ENCODE peak calls at places on chromosomes 5 and 9, in seven cellular contexts. One of them, this sample, is unnamed.

GRCh38 chr9:136024286-136024685 is 63.1 kb upstream of the UBAC1 start:
- DNase-seq in lung: no peak
- DNase-seq in left ventricle myocardium inferior: no peak
- DNase-seq in neural progenitor cell: no peak
- DNase-seq in iPS DF 6.9: no peak
- DNase-seq in transverse colon: no peak
- DNase-seq in adrenal gland: no peak
- DNase-seq in this sample: peak; percentile 11

GRCh38 chr5:83595217-83595616 is 123.7 kb downstream of the VCAN start:
- DNase-seq in lung: no peak
- DNase-seq in left ventricle myocardium inferior: no peak
- DNase-seq in neural progenitor cell: no peak
- DNase-seq in iPS DF 6.9: no peak
- DNase-seq in transverse colon: no peak
- DNase-seq in adrenal gland: no peak
- DNase-seq in this sample: no peak

GRCh38 chr9:116549061-116549664 is 137.9 kb upstream of the TRIM32 start:
- DNase-seq in lung: peak; percentile 68
- DNase-seq in left ventricle myocardium inferior: peak; percentile 78
- DNase-seq in neural progenitor cell: no peak
- DNase-seq in iPS DF 6.9: no peak
- DNase-seq in transverse colon: peak; percentile 61
- DNase-seq in adrenal gland: peak; percentile 94
- DNase-seq in this sample: peak; percentile 85

GRCh38 chr9:114363424-114363823 is 24.4 kb downstream of the AKNA start:
- DNase-seq in lung: no peak
- DNase-seq in left ventricle myocardium inferior: no peak
- DNase-seq in neural progenitor cell: no peak
- DNase-seq in iPS DF 6.9: no peak
- DNase-seq in transverse colon: no peak
- DNase-seq in adrenal gland: no peak
- DNase-seq in this sample: no peak

GRCh38 chr9:134390537-134390936 is 64.3 kb downstream of the RXRA start:
- DNase-seq in lung: no peak
- DNase-seq in left ventricle myocardium inferior: no peak
- DNase-seq in neural progenitor cell: no peak
- DNase-seq in iPS DF 6.9: no peak
- DNase-seq in transverse colon: no peak
- DNase-seq in adrenal gland: no peak
- DNase-seq in this sample: no peak

GRCh38 chr9:12801663-12802062 is 26.8 kb downstream of the LURAP1L start:
- DNase-seq in lung: no peak
- DNase-seq in left ventricle myocardium inferior: no peak
- DNase-seq in neural progenitor cell: no peak
- DNase-seq in iPS DF 6.9: no peak
- DNase-seq in transverse colon: no peak
- DNase-seq in adrenal gland: no peak
- DNase-seq in this sample: no peak

GRCh38 chr9:131658753-131659129 is 81.1 kb downstream of the RAPGEF1 start:
- DNase-seq in lung: no peak
- DNase-seq in left ventricle myocardium inferior: no peak
- DNase-seq in neural progenitor cell: no peak
- DNase-seq in iPS DF 6.9: no peak
- DNase-seq in transverse colon: no peak
- DNase-seq in adrenal gland: no peak
- DNase-seq in this sample: no peak

GRCh38 chr9:93093449-93094293 is 2.3 kb upstream of the CARD19 start:
- DNase-seq in lung: no peak
- DNase-seq in left ventricle myocardium inferior: no peak
- DNase-seq in neural progenitor cell: no peak
- DNase-seq in iPS DF 6.9: no peak
- DNase-seq in transverse colon: peak; percentile 42
- DNase-seq in adrenal gland: peak; percentile 64
- DNase-seq in this sample: no peak

GRCh38 chr9:77532607-77533006 is 115.5 kb downstream of the GNA14 start:
- DNase-seq in lung: no peak
- DNase-seq in left ventricle myocardium inferior: no peak
- DNase-seq in neural progenitor cell: no peak
- DNase-seq in iPS DF 6.9: no peak
- DNase-seq in transverse colon: no peak
- DNase-seq in adrenal gland: no peak
- DNase-seq in this sample: no peak

GRCh38 chr9:93128011-93128714 is 5.9 kb downstream of the NINJ1 start:
- DNase-seq in lung: no peak
- DNase-seq in left ventricle myocardium inferior: no peak
- DNase-seq in neural progenitor cell: no peak
- DNase-seq in iPS DF 6.9: no peak
- DNase-seq in transverse colon: no peak
- DNase-seq in adrenal gland: no peak
- DNase-seq in this sample: peak; percentile 15

GRCh38 chr5:158522001-158522400 is 577.7 kb downstream of the EBF1 start:
- DNase-seq in lung: no peak
- DNase-seq in left ventricle myocardium inferior: no peak
- DNase-seq in neural progenitor cell: no peak
- DNase-seq in iPS DF 6.9: no peak
- DNase-seq in transverse colon: no peak
- DNase-seq in adrenal gland: no peak
- DNase-seq in this sample: no peak

GRCh38 chr5:180830253-180831138 is 27.9 kb upstream of the MGAT1 start:
- DNase-seq in lung: peak; percentile 78
- DNase-seq in left ventricle myocardium inferior: peak; percentile 74
- DNase-seq in neural progenitor cell: no peak
- DNase-seq in iPS DF 6.9: no peak
- DNase-seq in transverse colon: peak; percentile 85
- DNase-seq in adrenal gland: peak; percentile 88
- DNase-seq in this sample: peak; percentile 63

GRCh38 chr9:671997-672396 is 169.5 kb upstream of the DMRT1 start:
- DNase-seq in lung: no peak
- DNase-seq in left ventricle myocardium inferior: no peak
- DNase-seq in neural progenitor cell: no peak
- DNase-seq in iPS DF 6.9: no peak
- DNase-seq in transverse colon: no peak
- DNase-seq in adrenal gland: no peak
- DNase-seq in this sample: no peak

GRCh38 chr9:6525326-6526040 is 112.5 kb downstream of the UHRF2 start:
- DNase-seq in lung: no peak
- DNase-seq in left ventricle myocardium inferior: no peak
- DNase-seq in neural progenitor cell: no peak
- DNase-seq in iPS DF 6.9: no peak
- DNase-seq in transverse colon: no peak
- DNase-seq in adrenal gland: no peak
- DNase-seq in this sample: no peak

GRCh38 chr9:33222031-33222430 is 17.9 kb upstream of the SPINK4 start:
- DNase-seq in lung: no peak
- DNase-seq in left ventricle myocardium inferior: no peak
- DNase-seq in neural progenitor cell: no peak
- DNase-seq in iPS DF 6.9: no peak
- DNase-seq in transverse colon: no peak
- DNase-seq in adrenal gland: no peak
- DNase-seq in this sample: no peak

GRCh38 chr5:172979778-172980177 is 3.8 kb upstream of the ATP6V0E1 start:
- DNase-seq in lung: no peak
- DNase-seq in left ventricle myocardium inferior: no peak
- DNase-seq in neural progenitor cell: no peak
- DNase-seq in iPS DF 6.9: no peak
- DNase-seq in transverse colon: no peak
- DNase-seq in adrenal gland: no peak
- DNase-seq in this sample: no peak

GRCh38 chr5:172981931-172982330 is 1.6 kb upstream of the ATP6V0E1 start:
- DNase-seq in lung: no peak
- DNase-seq in left ventricle myocardium inferior: no peak
- DNase-seq in neural progenitor cell: no peak
- DNase-seq in iPS DF 6.9: no peak
- DNase-seq in transverse colon: no peak
- DNase-seq in adrenal gland: no peak
- DNase-seq in this sample: no peak

GRCh38 chr5:172984244-172984953 is 828 bp downstream of the ATP6V0E1 start:
- DNase-seq in lung: peak; percentile 72
- DNase-seq in left ventricle myocardium inferior: peak; percentile 50
- DNase-seq in neural progenitor cell: peak; percentile 86
- DNase-seq in iPS DF 6.9: no peak
- DNase-seq in transverse colon: peak; percentile 74
- DNase-seq in adrenal gland: peak; percentile 92
- DNase-seq in this sample: peak; percentile 81

GRCh38 chr5:172985596-172985995 is 2.0 kb downstream of the ATP6V0E1 start:
- DNase-seq in lung: no peak
- DNase-seq in left ventricle myocardium inferior: no peak
- DNase-seq in neural progenitor cell: no peak
- DNase-seq in iPS DF 6.9: no peak
- DNase-seq in transverse colon: no peak
- DNase-seq in adrenal gland: no peak
- DNase-seq in this sample: no peak

DNA sequence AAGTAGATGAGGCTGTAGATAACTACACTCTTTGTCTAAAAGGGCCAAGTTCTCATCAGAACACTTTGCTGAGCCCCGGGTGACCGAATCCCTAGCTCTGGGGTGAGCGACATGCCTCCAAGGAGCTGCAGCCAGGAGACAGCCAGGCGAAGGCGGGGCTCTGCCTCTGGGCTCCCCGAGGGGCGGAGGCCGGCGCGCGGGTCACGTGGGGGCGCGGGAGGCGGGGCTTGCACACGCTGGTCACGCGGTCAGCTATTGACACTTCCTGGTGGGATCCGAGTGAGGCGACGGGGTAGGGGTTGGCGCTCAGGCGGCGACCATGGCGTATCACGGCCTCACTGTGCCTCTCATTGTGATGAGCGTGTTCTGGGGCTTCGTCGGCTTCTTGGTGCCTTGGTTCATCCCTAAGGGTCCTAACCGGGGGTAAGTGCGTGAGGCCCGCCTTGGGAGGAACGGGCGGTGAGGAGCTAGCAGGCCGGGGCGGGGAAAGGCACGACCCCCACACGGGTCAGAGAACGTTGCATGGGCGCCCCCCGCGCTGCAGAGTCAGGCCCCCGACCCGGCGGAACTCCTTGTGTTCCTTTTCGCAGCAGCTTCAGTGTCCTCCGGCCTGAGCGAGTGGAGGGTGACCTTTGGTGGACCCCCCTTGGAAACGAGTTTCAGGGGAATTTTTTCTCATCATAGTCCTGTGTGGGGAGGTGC is at the start of gene ATP6V0E1:
- DNase-seq in lung: peak; percentile 96
- DNase-seq in left ventricle myocardium inferior: peak; percentile 96
- DNase-seq in neural progenitor cell: peak; percentile 96
- DNase-seq in iPS DF 6.9: peak; percentile 85
- DNase-seq in transverse colon: peak; percentile 98
- DNase-seq in adrenal gland: peak; percentile 98
- DNase-seq in this sample: peak; percentile 95
- H3K4me3 ChIP-seq in lung: peak within 1 kb of the TSS; percentile 68
- H3K4me3 ChIP-seq in left ventricle myocardium inferior: peak within 1 kb of the TSS; percentile 93
- H3K4me3 ChIP-seq in neural progenitor cell: peak within 1 kb of the TSS; percentile 81
- H3K4me3 ChIP-seq in iPS DF 6.9: peak within 1 kb of the TSS; percentile 95
- H3K4me3 ChIP-seq in transverse colon: peak within 1 kb of the TSS; percentile 72
- H3K4me3 ChIP-seq in adrenal gland: peak within 1 kb of the TSS; percentile 68
- H3K4me3 ChIP-seq in this sample: peak within 1 kb of the TSS; percentile 85

DNA sequence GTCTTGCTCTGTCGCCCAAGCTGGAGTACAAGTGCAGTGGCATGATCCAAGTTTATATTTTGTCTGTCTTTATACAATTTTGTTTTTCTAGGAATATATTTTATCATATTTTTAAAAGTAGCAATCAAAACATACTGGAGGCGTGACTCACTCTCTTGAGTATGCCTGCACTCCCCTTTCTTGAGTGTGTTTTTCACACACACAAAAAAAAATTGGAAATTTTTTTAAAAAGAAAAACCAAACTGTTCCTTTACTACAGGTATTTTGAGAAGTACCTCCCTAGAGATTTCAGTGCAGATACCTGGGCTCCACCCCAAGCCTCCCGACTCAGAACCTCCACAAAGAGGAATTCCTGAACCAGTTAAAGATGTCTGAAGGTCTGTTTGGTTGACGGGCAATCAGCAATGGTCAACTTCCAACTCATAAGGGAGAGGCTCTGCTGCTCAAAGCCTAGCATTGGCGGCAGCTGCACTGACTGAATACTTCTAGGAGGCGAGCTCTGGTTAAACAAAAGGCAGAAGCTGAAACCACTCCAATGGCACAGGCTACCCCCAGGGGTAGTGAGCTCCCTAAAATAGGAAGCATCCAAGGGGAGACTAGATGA is 27.4 kb downstream of the PDE6A start:
- DNase-seq in lung: no peak
- DNase-seq in left ventricle myocardium inferior: no peak
- DNase-seq in neural progenitor cell: no peak
- DNase-seq in iPS DF 6.9: no peak
- DNase-seq in transverse colon: no peak
- DNase-seq in adrenal gland: no peak
- DNase-seq in this sample: no peak
- H3K27ac ChIP-seq in lung: no peak overlapping the region
- H3K27ac ChIP-seq in left ventricle myocardium inferior: no peak overlapping the region
- H3K27ac ChIP-seq in neural progenitor cell: no peak overlapping the region
- H3K27ac ChIP-seq in iPS DF 6.9: no peak overlapping the region
- H3K27ac ChIP-seq in transverse colon: no peak overlapping the region
- H3K27ac ChIP-seq in adrenal gland: no peak overlapping the region
- H3K27ac ChIP-seq in this sample: no peak overlapping the region

GRCh38 chr9:37897665-37898064 is 6.3 kb downstream of the SLC25A51 start:
- DNase-seq in lung: no peak
- DNase-seq in left ventricle myocardium inferior: no peak
- DNase-seq in neural progenitor cell: no peak
- DNase-seq in iPS DF 6.9: no peak
- DNase-seq in transverse colon: no peak
- DNase-seq in adrenal gland: no peak
- DNase-seq in this sample: no peak

DNA sequence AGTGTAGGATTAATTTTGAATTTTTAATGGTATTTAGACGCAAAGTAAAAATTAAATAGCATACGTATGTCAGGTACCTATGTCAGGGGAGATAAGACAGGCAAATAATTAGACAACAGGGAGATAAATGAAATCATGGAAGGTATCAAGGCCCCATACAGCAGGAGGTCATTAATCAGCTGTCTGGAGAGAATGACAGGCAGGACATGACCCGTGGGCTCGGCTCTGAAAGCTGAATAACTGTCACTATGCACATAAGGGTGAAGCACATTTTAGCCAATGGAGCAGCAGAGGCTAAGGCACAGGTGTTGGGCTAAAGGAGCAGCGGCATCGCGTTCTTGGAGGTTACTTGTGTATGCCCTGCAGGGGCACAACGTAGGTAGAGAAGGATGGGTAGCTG is 11.9 kb downstream of the SLC25A51 start:
- DNase-seq in lung: no peak
- DNase-seq in left ventricle myocardium inferior: no peak
- DNase-seq in neural progenitor cell: no peak
- DNase-seq in iPS DF 6.9: no peak
- DNase-seq in transverse colon: no peak
- DNase-seq in adrenal gland: no peak
- DNase-seq in this sample: no peak
- H3K4me3 ChIP-seq in lung: no peak overlapping the region
- H3K4me3 ChIP-seq in left ventricle myocardium inferior: no peak overlapping the region
- H3K4me3 ChIP-seq in neural progenitor cell: no peak overlapping the region
- H3K4me3 ChIP-seq in iPS DF 6.9: no peak overlapping the region
- H3K4me3 ChIP-seq in transverse colon: no peak overlapping the region
- H3K4me3 ChIP-seq in adrenal gland: no peak overlapping the region
- H3K4me3 ChIP-seq in this sample: no peak overlapping the region

DNA sequence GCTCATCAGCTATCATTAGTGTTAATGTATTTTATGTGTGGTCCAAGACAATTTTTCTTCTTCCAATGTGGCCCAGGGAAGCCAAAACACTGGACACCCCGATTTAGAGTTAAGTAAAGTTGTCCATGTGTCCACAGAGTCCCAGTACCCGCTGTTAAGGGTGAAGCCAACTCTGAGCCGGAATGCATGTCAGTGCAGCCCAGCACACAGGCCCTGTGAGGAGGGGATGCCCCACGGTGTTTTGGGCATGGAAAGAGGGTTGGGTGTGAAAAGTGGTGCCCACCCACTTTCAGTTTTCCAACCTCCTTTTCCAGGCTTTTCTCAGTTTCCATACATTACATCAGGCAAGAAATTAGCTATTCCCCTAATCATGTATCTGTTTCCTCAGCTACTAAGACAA is 24.4 kb downstream of the SHC3 start:
- DNase-seq in lung: no peak
- DNase-seq in left ventricle myocardium inferior: no peak
- DNase-seq in neural progenitor cell: no peak
- DNase-seq in iPS DF 6.9: no peak
- DNase-seq in transverse colon: no peak
- DNase-seq in adrenal gland: no peak
- DNase-seq in this sample: no peak
- H3K27ac ChIP-seq in lung: no peak overlapping the region
- H3K27ac ChIP-seq in left ventricle myocardium inferior: no peak overlapping the region
- H3K27ac ChIP-seq in neural progenitor cell: no peak overlapping the region
- H3K27ac ChIP-seq in iPS DF 6.9: no peak overlapping the region
- H3K27ac ChIP-seq in transverse colon: no peak overlapping the region
- H3K27ac ChIP-seq in adrenal gland: peak overlapping the region; percentile 91
- H3K27ac ChIP-seq in this sample: no peak overlapping the region